ENCODE peak calls at places on chromosomes 3 and 15, in four cellular contexts. O is esophagus squamous epithelium, Z is AG09319, T is HFF-Myc. U is an unnamed sample.

GRCh38 chr15:63381301-63382192 is at the start of gene CA12:
- DNase-seq in T (no peak), Z (no peak), O (no peak), U (no peak)

GRCh38 chr3:169454823-169455222 is 208.7 kb downstream of the MECOM start:
- DNase-seq in Z (no peak), T (no peak), O (no peak), U (no peak)

GRCh38 chr3:11555211-11555782 is 88.4 kb downstream of the VGLL4 start:
- DNase-seq in Z (no peak), O (no peak), T (no peak), U (no peak)

GRCh38 chr3:120147072-120147871 is 53.0 kb upstream of the GSK3B start:
- DNase-seq in Z (no peak), O (no peak), T (no peak), U (no peak)

GRCh38 chr3:141998674-141999290 is 122.3 kb downstream of the ATP1B3 start:
- DNase-seq in O (no peak), Z (no peak), T (no peak), U (no peak)

GRCh38 chr15:43225201-43225949 is 4.6 kb upstream of the EPB42 start:
- DNase-seq in O (no peak), Z (no peak), T (peak), U (no peak)

GRCh38 chr15:41934843-41935242 is 37.5 kb downstream of the EHD4 start:
- DNase-seq in O (no peak), Z (no peak), T (no peak), U (no peak)

GRCh38 chr15:100784493-100785180 is 95.0 kb upstream of the ALDH1A3 start:
- DNase-seq in O (no peak), Z (no peak), T (no peak), U (no peak)

GRCh38 chr3:53328750-53329149 is 18.6 kb downstream of the DCP1A start:
- DNase-seq in Z (no peak), O (no peak), T (no peak), U (no peak)

GRCh38 chr15:42138411-42138810 is 18.0 kb downstream of the PLA2G4F start:
- DNase-seq in Z (no peak), O (no peak), T (no peak), U (no peak)

GRCh38 chr3:41362638-41363559 is 163.6 kb downstream of the CTNNB1 start:
- DNase-seq in Z (no peak), O (no peak), T (no peak), U (no peak)

GRCh38 chr3:13391308-13391707 is 28.8 kb downstream of the NUP210 start:
- DNase-seq in O (no peak), Z (no peak), T (no peak), U (no peak)

GRCh38 chr3:9208713-9209112 is 40.7 kb downstream of the SRGAP3 start:
- DNase-seq in Z (no peak), O (no peak), T (no peak), U (no peak)

GRCh38 chr15:68042156-68042854 is 11.8 kb upstream of the PIAS1 start:
- DNase-seq in T (no peak), Z (no peak), O (no peak), U (no peak)

GRCh38 chr15:64842099-64842940 is 605 bp downstream of the PLEKHO2 start:
- DNase-seq in Z (no peak), T (no peak), O (no peak), U (no peak)

GRCh38 chr3:27094721-27095120 is 274.5 kb downstream of the NEK10 start:
- DNase-seq in T (no peak), Z (no peak), O (no peak), U (no peak)

GRCh38 chr15:68717952-68718351 is 102.7 kb downstream of the ANP32A start:
- DNase-seq in O (no peak), Z (no peak), T (no peak), U (no peak)

GRCh38 chr3:152199069-152199838 is 69.5 kb upstream of the MBNL1 start:
- DNase-seq in Z (no peak), T (no peak), O (no peak), U (no peak)

GRCh38 chr15:62047278-62047847 is 12.9 kb downstream of the VPS13C start:
- DNase-seq in O (no peak), Z (no peak), T (no peak), U (no peak)

GRCh38 chr3:170536712-170537111 is 49.2 kb downstream of the SLC7A14 start:
- DNase-seq in T (no peak), Z (no peak), O (no peak), U (no peak)

GRCh38 chr3:69212411-69213160 is 90.2 kb upstream of the LMOD3 start:
- DNase-seq in Z (no peak), O (no peak), T (peak), U (peak)

GRCh38 chr3:99578339-99578970 is 59.9 kb upstream of the COL8A1 start:
- DNase-seq in Z (no peak), O (no peak), T (no peak), U (no peak)

GRCh38 chr3:45690331-45691035 is 1.3 kb downstream of the SACM1L start:
- DNase-seq in T (no peak), Z (no peak), O (no peak), U (no peak)

GRCh38 chr3:101676219-101676764 is 640 bp downstream of the ZBTB11 start:
- DNase-seq in Z (peak), T (peak), O (no peak), U (peak)

GRCh38 chr3:42683875-42684593 is 1.3 kb upstream of the KLHL40 start:
- DNase-seq in T (peak), O (no peak), Z (peak), U (peak)

GRCh38 chr3:53996153-53996861 is 104.6 kb upstream of the SELENOK start:
- DNase-seq in O (no peak), T (no peak), Z (no peak), U (no peak)

GRCh38 chr15:76642671-76643070 is 262.5 kb downstream of the SCAPER start:
- DNase-seq in Z (no peak), T (no peak), O (no peak), U (no peak)

GRCh38 chr15:75646944-75647364 is 758 bp upstream of the SNX33 start:
- DNase-seq in T (no peak), Z (no peak), O (no peak), U (no peak)

GRCh38 chr15:58441376-58442070 is 9.7 kb downstream of the LIPC start:
- DNase-seq in O (no peak), Z (peak), T (peak), U (no peak)

GRCh38 chr3:53114412-53115074 is 15.7 kb downstream of the RFT1 start:
- DNase-seq in Z (no peak), T (no peak), O (no peak), U (no peak)

GRCh38 chr3:63508305-63508704 is 144.2 kb upstream of the SNTN start:
- DNase-seq in T (no peak), Z (no peak), O (no peak), U (no peak)

GRCh38 chr3:69012836-69013255 is 638 bp downstream of the EOGT start:
- DNase-seq in O (no peak), T (no peak), Z (no peak), U (no peak)

GRCh38 chr15:73305331-73306211 is 63.2 kb downstream of the HCN4 start:
- DNase-seq in Z (peak), T (peak), O (no peak), U (peak)

GRCh38 chr15:101781927-101782326 is 21.4 kb upstream of the OR4F6 start:
- DNase-seq in Z (no peak), O (no peak), T (no peak), U (no peak)

GRCh38 chr15:63173116-63173470 is 15.8 kb upstream of the RPS27L start:
- DNase-seq in O (no peak), Z (no peak), T (no peak), U (no peak)

GRCh38 chr3:177554900-177555759 is 357.8 kb upstream of the TBL1XR1 start:
- DNase-seq in Z (peak), O (no peak), T (no peak), U (no peak)

GRCh38 chr3:25094932-25095690 is 333.0 kb upstream of the RARB start:
- DNase-seq in O (no peak), Z (peak), T (no peak), U (no peak)
- TF ChIP-seq CTCF in O (no peak), Z (peak), T (no peak), U (no peak)

DNA sequence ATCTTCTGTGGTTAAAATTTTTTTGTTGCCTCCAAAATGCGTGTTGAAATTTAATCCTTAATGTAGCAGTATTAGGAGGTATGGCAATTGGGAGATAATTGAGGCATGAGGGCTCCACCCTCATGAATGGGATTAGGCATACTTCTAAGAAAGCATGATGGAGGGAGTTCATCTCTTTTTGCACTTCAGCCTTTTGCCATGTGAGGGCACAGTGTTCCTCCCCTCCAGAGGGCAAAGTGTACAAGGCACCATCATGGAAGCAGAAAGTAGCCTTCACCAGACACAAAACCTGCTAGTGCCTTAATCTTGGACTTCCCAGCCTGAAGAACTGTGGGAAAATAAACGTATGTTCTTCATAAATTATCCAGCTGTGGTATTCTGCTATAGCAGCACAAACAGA is 429.5 kb downstream of the ZIC1 start:
- DNase-seq in O (no peak), T (no peak), Z (no peak), U (no peak)
- TF ChIP-seq CTCF in O (no peak), T (peak), Z (peak), U (peak)

GRCh38 chr3:81638480-81638879 is 123.0 kb downstream of the GBE1 start:
- DNase-seq in Z (no peak), O (no peak), T (no peak), U (no peak)
- TF ChIP-seq CTCF in Z (no peak), O (no peak), T (no peak), U (no peak)

GRCh38 chr3:16663852-16664712 is 58.9 kb upstream of the DAZL start:
- DNase-seq in O (no peak), T (no peak), Z (no peak), U (no peak)

GRCh38 chr3:16653712-16654111 is 48.5 kb upstream of the DAZL start:
- DNase-seq in T (no peak), O (no peak), Z (no peak), U (no peak)

GRCh38 chr3:16658933-16659793 is 53.9 kb upstream of the DAZL start:
- DNase-seq in T (no peak), Z (no peak), O (no peak), U (no peak)

DNA sequence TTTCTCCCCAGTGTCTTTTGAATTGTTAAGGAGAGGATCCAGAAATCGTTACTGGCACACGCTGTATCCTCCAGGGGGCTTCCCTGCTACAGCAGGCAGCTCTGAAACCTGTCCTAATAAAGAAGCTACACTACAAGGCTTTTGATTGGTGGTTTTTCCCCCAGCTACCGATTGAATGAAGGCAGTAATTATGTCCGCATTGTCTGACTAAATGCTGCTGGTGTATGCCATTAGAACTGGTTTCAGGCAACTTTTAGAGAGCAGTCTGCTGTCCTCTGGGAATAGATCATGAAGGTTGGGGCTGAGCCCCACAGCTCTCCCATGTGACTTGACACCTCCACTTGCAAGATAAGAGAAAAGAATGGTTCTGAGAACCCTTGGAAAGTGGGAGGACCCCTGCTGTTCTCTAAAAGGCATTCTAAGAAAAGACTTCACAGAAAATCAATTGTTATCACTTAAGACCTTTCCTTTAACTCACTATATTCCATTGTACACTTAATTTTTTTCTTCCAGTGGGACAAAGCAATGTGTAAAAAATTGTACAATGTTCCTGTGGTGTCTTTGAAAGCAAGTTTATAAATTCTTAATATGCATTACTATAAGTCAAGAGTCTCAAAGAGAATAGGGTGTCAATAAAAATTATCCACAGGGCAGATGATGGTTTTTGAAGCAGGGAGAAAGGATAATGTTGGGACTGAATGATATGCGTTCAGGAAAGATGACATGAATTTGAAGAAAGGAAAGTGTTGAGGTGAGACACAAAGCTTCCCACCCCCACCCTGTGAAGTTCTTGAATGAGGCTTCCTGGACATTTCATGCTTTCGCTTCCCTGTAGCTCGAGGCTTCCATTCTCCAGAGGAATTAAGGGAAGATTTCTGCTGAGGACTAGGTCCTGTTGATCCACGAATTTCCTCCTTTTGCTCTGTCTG is 53.0 kb upstream of the DAZL start:
- DNase-seq in T (no peak), Z (no peak), O (no peak), U (no peak)
- TF ChIP-seq CTCF in T (peak), Z (no peak), O (no peak), U (no peak)

GRCh38 chr3:107431298-107432012 is 54.2 kb downstream of the CCDC54 start:
- DNase-seq in O (peak), T (no peak), Z (no peak), U (no peak)
- TF ChIP-seq CTCF in O (no peak), T (no peak), Z (no peak), U (no peak)

GRCh38 chr3:187591051-187591450 is 79.1 kb downstream of the SST start:
- DNase-seq in O (no peak), Z (no peak), T (no peak), U (no peak)

GRCh38 chr3:187593347-187593850 is 76.8 kb downstream of the SST start:
- DNase-seq in T (no peak), O (no peak), Z (no peak), U (no peak)

GRCh38 chr3:187594272-187594671 is 75.9 kb downstream of the SST start:
- DNase-seq in T (no peak), Z (no peak), O (no peak), U (no peak)
- TF ChIP-seq CTCF in T (no peak), Z (no peak), O (no peak), U (no peak)

GRCh38 chr3:112972158-112972557 is 2.7 kb downstream of the CD200R1 start:
- DNase-seq in Z (no peak), T (no peak), O (no peak), U (no peak)
- TF ChIP-seq CTCF in Z (no peak), T (no peak), O (no peak), U (no peak)

U was measured in AG04449.